ENCODE peak calls at places on chromosomes 5 and 9, in six cellular contexts. L is fibroblast of lung; P is ovary; G is effector memory CD4-positive, alpha-beta T cell; U is hepatocyte; I is iPS DF 6.9. B is an unnamed sample. For H3K27me3 and H3K36me3, the result is how much of the 10 kb centered on the place peaks cover.

GRCh38 chr9:121559183-121559582 is 59.5 kb upstream of the GGTA1 start:
- DNase-seq in L (no peak), I (no peak), G (no peak), P (no peak), U (no peak), B (no peak)

GRCh38 chr5:172104801-172105701 is 83.0 kb downstream of the STK10 start:
- DNase-seq in U (no peak), I (no peak), G (no peak), P (no peak), L (no peak), B (no peak)

GRCh38 chr5:157624144-157624543 is 28.1 kb downstream of the SOX30 start:
- DNase-seq in G (no peak), I (no peak), U (no peak), L (no peak), P (no peak), B (no peak)

GRCh38 chr9:123316053-123316718 is 39.8 kb upstream of the CRB2 start:
- DNase-seq in U (no peak), P (no peak), G (no peak), L (no peak), I (no peak), B (no peak)

GRCh38 chr5:96001262-96001661 is 39.6 kb upstream of the ELL2 start:
- DNase-seq in L (no peak), I (no peak), U (peak), G (no peak), P (no peak), B (no peak)

GRCh38 chr9:110850401-110851135 is 182.0 kb downstream of the MUSK start:
- DNase-seq in L (no peak), P (no peak), G (no peak), I (no peak), U (no peak), B (no peak)

GRCh38 chr9:79641055-79641454 is 69.3 kb downstream of the TLE4 start:
- DNase-seq in I (no peak), U (no peak), P (no peak), G (no peak), L (no peak), B (no peak)

GRCh38 chr9:105047652-105048031 is 119.7 kb upstream of the ABCA1 start:
- DNase-seq in G (no peak), U (peak), P (no peak), I (no peak), L (no peak), B (no peak)

GRCh38 chr5:136137497-136138220 is 5.0 kb downstream of the SMAD5 start:
- DNase-seq in L (no peak), P (no peak), G (no peak), I (no peak), U (no peak), B (no peak)

GRCh38 chr9:77016526-77017504 is 2.6 kb upstream of the FOXB2 start:
- DNase-seq in L (no peak), U (no peak), G (no peak), P (no peak), I (no peak), B (peak)

GRCh38 chr5:82355496-82355895 is 77.3 kb upstream of the RPS23 start:
- DNase-seq in P (no peak), I (no peak), U (no peak), G (no peak), L (no peak), B (no peak)

GRCh38 chr5:98096155-98096554 is 677.3 kb upstream of the RGMB start:
- DNase-seq in L (peak), U (no peak), I (no peak), P (no peak), G (no peak), B (no peak)

GRCh38 chr9:20835364-20836286 is 151.6 kb downstream of the FOCAD start:
- DNase-seq in L (peak), P (no peak), G (no peak), I (no peak), U (no peak), B (peak)

GRCh38 chr5:115389799-115390382 is 93.4 kb upstream of the CCDC112 start:
- DNase-seq in I (peak), P (no peak), G (no peak), U (no peak), L (no peak), B (peak)

GRCh38 chr5:154467655-154468354 is 10.2 kb downstream of the HAND1 start:
- DNase-seq in G (peak), P (peak), L (peak), I (no peak), U (peak), B (peak)
- H3K27me3 ChIP-seq in G (under half), P (under half), L (under half), I (under half), U (under half), B (half or more)

DNA sequence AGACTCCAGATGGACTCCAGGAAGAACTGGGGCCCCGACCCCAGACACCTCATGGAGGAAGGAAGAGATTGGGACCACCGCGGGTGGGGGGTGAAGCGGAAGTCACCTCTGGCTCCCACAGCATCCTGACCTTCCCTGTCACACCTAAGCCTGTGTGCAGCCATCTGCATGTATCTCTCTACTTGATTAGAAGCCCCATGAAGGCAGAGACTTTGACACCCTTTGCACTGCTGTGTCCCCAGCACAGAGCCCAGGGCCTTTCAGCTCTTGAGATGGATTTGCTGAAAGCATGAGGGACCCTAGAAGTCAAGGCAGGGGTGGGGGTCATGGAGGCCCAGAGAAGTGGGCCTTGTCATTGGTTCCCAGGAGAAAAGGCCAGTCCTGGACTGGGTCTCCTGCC is 2.8 kb upstream of the ENG start:
- DNase-seq in U (no peak), I (no peak), L (no peak), P (no peak), G (no peak), B (no peak)
- H3K36me3 ChIP-seq in U (under half), I (under half), L (under half), P (under half), G (under half), B (under half)

GRCh38 chr5:14185336-14186131 is 42.4 kb downstream of the TRIO start:
- DNase-seq in I (no peak), L (peak), U (no peak), P (no peak), G (no peak), B (no peak)

GRCh38 chr5:14187157-14187556 is 44.0 kb downstream of the TRIO start:
- DNase-seq in L (no peak), U (no peak), I (no peak), P (no peak), G (no peak), B (no peak)

GRCh38 chr5:14184725-14185124 is 41.6 kb downstream of the TRIO start:
- DNase-seq in P (no peak), U (no peak), L (peak), G (no peak), I (no peak), B (no peak)

GRCh38 chr5:14187660-14188059 is 44.5 kb downstream of the TRIO start:
- DNase-seq in I (no peak), G (no peak), L (no peak), U (no peak), P (no peak), B (no peak)

GRCh38 chr5:14186132-14186830 is 43.1 kb downstream of the TRIO start:
- DNase-seq in I (no peak), P (no peak), G (no peak), L (peak), U (no peak), B (no peak)
- H3K4me3 ChIP-seq in I (no peak), P (no peak), G (no peak), L (no peak), U (no peak), B (no peak)

GRCh38 chr5:139797856-139798510 is 2.4 kb downstream of the PSD2 start:
- DNase-seq in U (no peak), G (no peak), I (no peak), L (no peak), P (no peak), B (no peak)
- H3K27me3 ChIP-seq in U (half or more), G (under half), I (under half), L (half or more), P (under half), B (half or more)

GRCh38 chr9:38157711-38158110 is 88.7 kb upstream of the SHB start:
- DNase-seq in L (no peak), U (no peak), G (no peak), P (no peak), I (no peak), B (no peak)

GRCh38 chr9:38153910-38154291 is 84.9 kb upstream of the SHB start:
- DNase-seq in P (no peak), L (no peak), I (no peak), G (no peak), U (no peak), B (no peak)

GRCh38 chr9:38158628-38159027 is 89.6 kb upstream of the SHB start:
- DNase-seq in U (no peak), P (no peak), I (no peak), L (no peak), G (no peak), B (no peak)

GRCh38 chr9:38153152-38153909 is 84.3 kb upstream of the SHB start:
- DNase-seq in P (no peak), I (no peak), L (no peak), G (no peak), U (peak), B (no peak)

GRCh38 chr9:38154501-38155421 is 85.7 kb upstream of the SHB start:
- DNase-seq in U (no peak), P (no peak), I (no peak), L (no peak), G (no peak), B (no peak)
- H3K36me3 ChIP-seq in U (under half), P (under half), I (under half), L (under half), G (under half), B (under half)